ENCODE peak calls at places on chromosomes 7 and 10, in nine cellular contexts. C is MM.1S; B is Jurkat, Clone E6-1; J is Caco-2; T is astrocyte of the spinal cord; W is epithelial cell of esophagus; V is body of pancreas; K is suprapubic skin; S is brain microvascular endothelial cell. X is an unnamed sample.

GRCh38 chr7:112266595-112267270 is 60.2 kb downstream of the ZNF277 start:
- DNase-seq in C (peak; percentile 97), B (no peak), J (no peak), T (peak; percentile 54), W (peak; percentile 33), V (no peak), K (no peak), S (peak; percentile 36), X (no peak)

GRCh38 chr7:98470131-98470985 is 69.5 kb upstream of the BAIAP2L1 start:
- DNase-seq in C (no peak), B (no peak), J (peak; percentile 82), T (no peak), W (no peak), V (peak; percentile 84), K (no peak), S (no peak), X (no peak)

GRCh38 chr7:19133390-19133789 is 11.8 kb downstream of the FERD3L start:
- DNase-seq in C (no peak), B (no peak), J (no peak), T (no peak), W (no peak), V (no peak), K (no peak), S (no peak), X (no peak)

GRCh38 chr10:58064714-58065528 is 202.8 kb downstream of the IPMK start:
- DNase-seq in C (peak; percentile 65), B (peak; percentile 27), J (no peak), T (peak; percentile 69), W (peak; percentile 57), V (no peak), K (no peak), S (peak; percentile 62), X (no peak)

GRCh38 chr10:111472445-111472844 is 395.6 kb downstream of the ADRA2A start:
- DNase-seq in C (no peak), B (no peak), J (no peak), T (no peak), W (no peak), V (no peak), K (no peak), S (no peak), X (no peak)

GRCh38 chr7:6691609-6692106 is 15.1 kb downstream of the ZNF12 start:
- DNase-seq in C (no peak), B (no peak), J (no peak), T (peak; percentile 41), W (peak; percentile 15), V (no peak), K (no peak), S (no peak), X (no peak)

GRCh38 chr7:36765605-36766004 is 41.3 kb upstream of the AOAH start:
- DNase-seq in C (no peak), B (no peak), J (peak; percentile 49), T (no peak), W (no peak), V (no peak), K (no peak), S (no peak), X (no peak)

GRCh38 chr10:93554760-93555432 is 11.6 kb upstream of the FFAR4 start:
- DNase-seq in C (peak; percentile 36), B (no peak), J (peak; percentile 80), T (peak; percentile 37), W (peak; percentile 69), V (peak; percentile 75), K (peak; percentile 72), S (peak; percentile 75), X (peak; percentile 66)

GRCh38 chr10:21517983-21518628 is 7.4 kb downstream of the SKIDA1 start:
- DNase-seq in C (no peak), B (no peak), J (no peak), T (peak; percentile 83), W (peak; percentile 35), V (no peak), K (no peak), S (no peak), X (no peak)

GRCh38 chr10:21516270-21517131 is 9.0 kb downstream of the SKIDA1 start:
- DNase-seq in C (peak; percentile 73), B (no peak), J (peak; percentile 76), T (peak; percentile 71), W (peak; percentile 80), V (peak; percentile 71), K (peak; percentile 80), S (no peak), X (peak; percentile 51)

GRCh38 chr10:21515581-21516269 is 9.8 kb downstream of the SKIDA1 start:
- DNase-seq in C (no peak), B (no peak), J (no peak), T (peak; percentile 58), W (no peak), V (no peak), K (no peak), S (no peak), X (no peak)

GRCh38 chr10:21518629-21519321 is 6.7 kb downstream of the SKIDA1 start:
- DNase-seq in C (no peak), B (no peak), J (no peak), T (peak; percentile 61), W (peak; percentile 14), V (no peak), K (no peak), S (no peak), X (no peak)

DNA sequence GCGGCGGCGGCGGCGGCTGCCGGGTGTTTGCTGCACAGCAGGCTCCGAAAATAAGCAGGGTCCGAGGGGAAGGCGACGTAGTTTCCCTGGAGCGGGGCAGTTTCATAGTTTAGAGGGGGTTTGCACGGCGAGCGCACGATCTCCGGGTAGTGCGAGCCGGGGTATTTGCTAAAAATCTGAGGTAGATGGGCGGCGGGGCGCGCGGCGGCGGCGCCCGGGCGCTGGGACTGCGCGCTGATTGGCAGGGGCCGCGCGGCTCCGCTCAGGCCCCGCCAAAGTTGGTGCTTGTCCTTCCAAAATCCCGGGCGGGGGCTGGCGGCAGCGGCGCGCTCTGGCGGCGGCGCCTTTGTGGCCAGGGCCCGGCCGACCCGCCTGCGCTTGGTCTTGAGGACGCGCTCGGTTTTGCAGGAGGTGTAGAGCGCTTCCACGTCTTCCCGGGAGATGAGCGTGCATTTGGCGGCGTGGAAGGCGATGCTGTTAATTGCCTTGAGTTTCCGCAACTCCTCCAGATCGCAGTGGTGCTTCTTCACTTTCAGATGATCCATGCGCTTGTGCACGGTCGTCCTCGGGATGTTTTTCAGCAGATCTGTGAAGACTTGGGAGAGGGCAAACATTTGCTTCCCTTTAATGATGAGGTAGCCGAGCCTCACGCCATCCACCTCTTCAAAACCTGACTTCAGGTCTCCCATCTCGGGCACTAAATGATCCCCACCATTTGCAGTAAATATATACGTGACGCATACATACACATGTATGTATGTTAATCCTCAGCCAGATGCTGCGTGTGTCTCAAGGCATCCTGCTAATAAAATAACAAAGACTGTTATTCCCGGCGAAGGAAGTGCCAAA is 8.1 kb downstream of the SKIDA1 start:
- DNase-seq in C (peak; percentile 68), B (no peak), J (peak; percentile 79), T (peak; percentile 68), W (peak; percentile 44), V (peak; percentile 42), K (peak; percentile 76), S (no peak), X (peak; percentile 59)
- H3K4me3 ChIP-seq in C (peak overlapping the region; percentile 66), B (peak overlapping the region; percentile 57), J (peak overlapping the region; percentile 71), T (peak overlapping the region; percentile 40), W (peak overlapping the region; percentile 49), V (peak overlapping the region; percentile 14), K (peak overlapping the region; percentile 87), S (peak overlapping the region; percentile 68), X (peak overlapping the region; percentile 52)

GRCh38 chr10:71083457-71083975 is 128.9 kb upstream of the UNC5B start:
- DNase-seq in C (no peak), B (no peak), J (peak; percentile 33), T (no peak), W (no peak), V (no peak), K (peak; percentile 44), S (no peak), X (no peak)

GRCh38 chr10:71081229-71081560 is 131.2 kb upstream of the UNC5B start:
- DNase-seq in C (no peak), B (no peak), J (peak; percentile 27), T (no peak), W (no peak), V (no peak), K (no peak), S (no peak), X (no peak)

GRCh38 chr10:71082930-71083329 is 129.4 kb upstream of the UNC5B start:
- DNase-seq in C (no peak), B (no peak), J (peak; percentile 17), T (no peak), W (no peak), V (no peak), K (no peak), S (no peak), X (no peak)

GRCh38 chr10:71080381-71081228 is 131.8 kb upstream of the UNC5B start:
- DNase-seq in C (no peak), B (no peak), J (peak; percentile 35), T (no peak), W (no peak), V (no peak), K (peak; percentile 34), S (no peak), X (peak; percentile 1)

GRCh38 chr10:71081912-71082311 is 130.5 kb upstream of the UNC5B start:
- DNase-seq in C (no peak), B (no peak), J (peak; percentile 21), T (no peak), W (no peak), V (no peak), K (peak; percentile 36), S (no peak), X (no peak)
- H3K4me3 ChIP-seq in C (no peak overlapping the region), B (no peak overlapping the region), J (no peak overlapping the region), T (no peak overlapping the region), W (no peak overlapping the region), V (no peak overlapping the region), K (no peak overlapping the region), S (no peak overlapping the region), X (no peak overlapping the region)

GRCh38 chr10:5628366-5628765 is 38.0 kb downstream of the ASB13 start:
- DNase-seq in C (no peak), B (no peak), J (no peak), T (no peak), W (no peak), V (no peak), K (no peak), S (no peak), X (no peak)

GRCh38 chr10:5631936-5632335 is 34.5 kb downstream of the ASB13 start:
- DNase-seq in C (no peak), B (no peak), J (peak; percentile 61), T (no peak), W (no peak), V (peak; percentile 93), K (peak; percentile 78), S (no peak), X (no peak)

GRCh38 chr10:5627486-5628044 is 38.8 kb downstream of the ASB13 start:
- DNase-seq in C (no peak), B (no peak), J (no peak), T (no peak), W (no peak), V (peak; percentile 70), K (no peak), S (no peak), X (no peak)

GRCh38 chr10:5629789-5630436 is 36.5 kb downstream of the ASB13 start:
- DNase-seq in C (peak; percentile 83), B (peak; percentile 84), J (peak; percentile 86), T (peak; percentile 76), W (peak; percentile 82), V (peak; percentile 76), K (no peak), S (peak; percentile 82), X (peak; percentile 83)

DNA sequence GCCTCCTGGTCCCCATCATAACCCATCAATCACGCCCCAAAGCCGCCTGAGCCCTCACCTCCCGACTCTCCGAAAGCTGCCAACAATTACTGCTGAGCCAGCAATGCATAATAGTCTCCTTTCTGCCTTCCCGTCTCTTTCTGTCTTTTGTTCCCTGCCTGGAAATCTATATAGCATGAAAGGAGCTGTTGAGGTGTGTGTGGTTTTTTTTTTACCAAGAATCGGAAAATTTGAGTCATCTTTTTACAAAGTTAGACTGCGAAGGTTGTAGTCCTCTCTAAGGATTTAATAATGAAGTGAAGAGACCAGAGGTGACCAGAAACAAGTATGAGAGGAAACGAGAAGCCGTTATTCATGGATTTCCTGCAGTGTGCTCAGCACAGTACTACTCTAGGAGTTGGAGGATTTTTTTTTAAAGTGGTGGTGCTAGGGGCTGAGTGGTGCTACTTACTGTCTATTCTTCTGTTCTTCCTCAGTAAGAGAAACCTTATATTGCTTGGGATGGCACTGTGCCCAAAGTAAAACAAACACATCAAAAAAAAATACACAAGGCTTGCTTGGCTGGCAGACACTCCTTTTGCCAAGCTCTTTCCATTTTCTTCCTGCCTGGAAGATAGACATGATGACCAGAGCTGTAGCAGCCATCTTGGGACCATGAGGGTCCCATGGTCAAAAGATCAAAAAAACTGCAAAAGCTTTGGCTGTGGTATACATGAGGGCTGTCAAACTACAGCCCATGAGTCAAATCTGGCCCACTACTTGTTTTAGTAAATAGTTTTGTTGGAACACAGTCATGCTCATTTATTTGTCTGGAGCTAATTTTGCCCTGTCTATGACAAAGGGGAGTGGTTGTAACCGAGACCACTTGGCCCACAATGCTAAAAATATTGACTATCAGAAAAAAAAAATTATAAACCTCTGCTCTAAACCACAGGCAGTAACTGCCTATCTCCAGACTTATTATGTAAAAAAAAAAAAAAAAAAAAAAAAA is 37.3 kb downstream of the ASB13 start:
- DNase-seq in C (no peak), B (peak; percentile 67), J (no peak), T (peak; percentile 61), W (no peak), V (no peak), K (no peak), S (no peak), X (no peak)
- H3K4me3 ChIP-seq in C (no peak overlapping the region), B (no peak overlapping the region), J (no peak overlapping the region), T (no peak overlapping the region), W (no peak overlapping the region), V (no peak overlapping the region), K (peak overlapping the region; percentile 29), S (peak overlapping the region; percentile 34), X (peak overlapping the region; percentile 6)

GRCh38 chr7:151824285-151824950 is 52.5 kb downstream of the PRKAG2 start:
- DNase-seq in C (no peak), B (no peak), J (no peak), T (no peak), W (no peak), V (no peak), K (no peak), S (no peak), X (no peak)
- H3K4me3 ChIP-seq in C (no peak overlapping the region), B (no peak overlapping the region), J (no peak overlapping the region), T (no peak overlapping the region), W (no peak overlapping the region), V (no peak overlapping the region), K (no peak overlapping the region), S (no peak overlapping the region), X (peak overlapping the region; percentile 17)